ENCODE peak calls at places on chromosomes 1 and 21, in four cellular contexts. T is prostate gland, E is HL-60, F is uterus. W is an unnamed sample.

GRCh38 chr1:228066891-228067654 is 15.4 kb upstream of the ARF1 start:
- DNase-seq in T (no peak), E (no peak), F (no peak), W (no peak)

GRCh38 chr1:227945891-227946623 is 1.7 kb downstream of the WNT9A start:
- DNase-seq in T (peak), E (no peak), F (peak), W (peak)

GRCh38 chr1:175192111-175192629 is 406 bp downstream of the KIAA0040 start:
- DNase-seq in T (peak), E (no peak), F (peak), W (peak)

GRCh38 chr1:200317236-200317635 is 92.6 kb downstream of the ZNF281 start:
- DNase-seq in T (no peak), E (no peak), F (no peak), W (no peak)

GRCh38 chr1:76786232-76786631 is 81.0 kb upstream of the ST6GALNAC5 start:
- DNase-seq in T (no peak), E (no peak), F (no peak), W (peak)

GRCh38 chr21:18832950-18833349 is 429.4 kb upstream of the TMPRSS15 start:
- DNase-seq in T (no peak), E (no peak), F (no peak), W (peak)

GRCh38 chr1:17265162-17265561 is 16.3 kb downstream of the PADI3 start:
- DNase-seq in T (no peak), E (no peak), F (no peak), W (peak)

GRCh38 chr1:58768971-58769808 is 14.7 kb downstream of the JUN start:
- DNase-seq in T (peak), E (no peak), F (peak), W (peak)

GRCh38 chr1:160403244-160403643 is 2.9 kb downstream of the VANGL2 start:
- DNase-seq in T (no peak), E (no peak), F (no peak), W (no peak)

GRCh38 chr1:14571810-14572767 is 26.4 kb upstream of the KAZN start:
- DNase-seq in T (no peak), E (no peak), F (no peak), W (no peak)

GRCh38 chr21:17472167-17472566 is 40.7 kb upstream of the CXADR start:
- DNase-seq in T (peak), E (no peak), F (no peak), W (no peak)

GRCh38 chr21:17479606-17480005 is 33.2 kb upstream of the CXADR start:
- DNase-seq in T (no peak), E (no peak), F (no peak), W (no peak)

GRCh38 chr21:17472592-17473271 is 40.1 kb upstream of the CXADR start:
- DNase-seq in T (no peak), E (no peak), F (no peak), W (no peak)

GRCh38 chr21:17476006-17476405 is 36.8 kb upstream of the CXADR start:
- DNase-seq in T (no peak), E (no peak), F (no peak), W (no peak)
- TF ChIP-seq CTCF in T (no peak), E (no peak), F (no peak), W (no peak)

GRCh38 chr1:65260851-65261473 is 48.4 kb upstream of the DNAJC6 start:
- DNase-seq in T (no peak), E (no peak), F (no peak), W (peak)
- H3K4me3 ChIP-seq in T (no peak), E (no peak), F (no peak), W (no peak)

DNA sequence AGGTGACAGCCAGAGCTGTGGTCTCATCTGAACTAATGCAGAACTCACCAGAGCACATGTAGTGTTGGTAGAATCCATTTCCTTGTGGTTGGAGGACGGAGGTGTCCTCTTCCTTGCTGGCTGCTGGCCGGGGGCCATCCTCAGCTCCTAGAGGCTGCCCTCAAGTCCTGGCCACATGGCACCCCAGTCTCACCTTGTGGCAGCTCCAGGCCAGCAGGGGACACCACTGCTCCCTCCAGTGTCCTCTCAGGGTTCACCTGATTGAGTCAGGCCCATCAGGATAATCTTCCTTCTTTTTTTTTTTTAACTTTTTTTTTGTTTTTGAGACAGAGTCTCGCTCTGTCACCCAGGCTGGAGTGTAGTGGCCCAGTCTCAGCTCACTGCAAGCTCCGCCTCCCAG is 2.9 kb downstream of the KCNE1 start:
- DNase-seq in T (no peak), E (no peak), F (no peak), W (no peak)
- TF ChIP-seq CTCF in T (no peak), E (no peak), F (no peak), W (peak)

GRCh38 chr1:22877112-22877915 is 95.4 kb downstream of the LACTBL1 start:
- DNase-seq in T (no peak), E (no peak), F (no peak), W (no peak)
- H3K4me3 ChIP-seq in T (no peak), E (no peak), F (no peak), W (no peak)

DNA sequence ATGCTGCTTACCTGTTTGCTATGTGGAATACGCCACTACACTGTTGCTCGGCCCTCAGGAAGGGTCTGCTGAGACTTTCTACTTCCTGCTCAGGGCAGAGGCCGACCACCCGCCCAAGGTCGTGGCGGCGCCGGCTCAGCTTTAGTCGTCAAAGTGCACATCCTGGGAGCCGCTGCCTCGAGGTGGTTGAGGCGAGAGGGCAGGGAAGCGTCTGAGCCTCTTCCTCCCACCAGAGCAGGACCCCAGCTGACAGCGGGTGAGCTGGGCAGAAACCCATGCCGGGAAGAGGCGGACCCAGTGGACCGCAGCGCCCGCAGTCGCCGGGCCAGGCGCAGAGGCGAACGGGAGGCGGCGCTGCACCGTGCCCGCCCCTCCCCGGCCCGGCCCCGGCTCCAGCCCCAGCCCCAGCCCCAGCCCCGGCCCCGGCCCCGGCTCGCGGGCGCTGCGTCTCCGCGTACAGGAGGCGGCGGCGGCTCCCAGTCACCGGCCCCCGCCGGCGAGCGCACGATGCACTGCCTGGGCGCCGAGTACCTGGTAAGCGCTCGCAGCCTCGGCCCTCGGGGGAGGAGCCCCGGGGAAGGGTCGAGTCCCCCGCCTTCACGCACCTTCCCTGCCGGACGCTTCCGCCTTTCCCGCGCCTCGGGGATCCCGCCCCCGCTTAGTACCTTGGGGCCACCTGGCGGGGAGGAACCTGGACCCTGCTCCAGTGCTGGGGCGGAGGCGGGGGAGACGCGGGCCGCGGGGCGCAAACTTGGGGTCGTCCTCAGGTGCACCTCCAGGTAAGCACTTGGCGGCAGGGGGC is at the start of gene SLC44A3:
- DNase-seq in T (peak), E (no peak), F (no peak), W (peak)
- TF ChIP-seq CTCF in T (peak), E (no peak), F (peak), W (peak)

DNA sequence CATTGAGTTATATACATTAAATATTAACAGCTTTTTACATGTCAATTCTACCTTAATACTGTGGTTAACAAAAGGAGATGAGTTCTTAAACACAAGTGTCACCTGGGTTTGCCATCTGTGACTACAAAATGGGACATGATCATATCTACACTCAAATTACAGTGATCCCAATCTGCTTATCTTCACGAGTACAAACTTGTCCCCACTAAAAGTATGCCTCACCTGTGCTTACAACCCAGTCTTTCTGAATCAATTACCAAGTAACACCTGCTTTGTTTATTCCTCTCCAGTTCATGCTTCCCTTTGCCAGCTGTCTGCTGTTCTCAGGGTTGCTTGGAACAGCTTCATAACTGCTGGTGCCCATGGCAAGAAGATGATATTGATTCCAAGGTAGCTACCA is 8.8 kb downstream of the CD1E start:
- DNase-seq in T (no peak), E (no peak), F (no peak), W (no peak)
- H3K4me3 ChIP-seq in T (no peak), E (no peak), F (no peak), W (no peak)

DNA sequence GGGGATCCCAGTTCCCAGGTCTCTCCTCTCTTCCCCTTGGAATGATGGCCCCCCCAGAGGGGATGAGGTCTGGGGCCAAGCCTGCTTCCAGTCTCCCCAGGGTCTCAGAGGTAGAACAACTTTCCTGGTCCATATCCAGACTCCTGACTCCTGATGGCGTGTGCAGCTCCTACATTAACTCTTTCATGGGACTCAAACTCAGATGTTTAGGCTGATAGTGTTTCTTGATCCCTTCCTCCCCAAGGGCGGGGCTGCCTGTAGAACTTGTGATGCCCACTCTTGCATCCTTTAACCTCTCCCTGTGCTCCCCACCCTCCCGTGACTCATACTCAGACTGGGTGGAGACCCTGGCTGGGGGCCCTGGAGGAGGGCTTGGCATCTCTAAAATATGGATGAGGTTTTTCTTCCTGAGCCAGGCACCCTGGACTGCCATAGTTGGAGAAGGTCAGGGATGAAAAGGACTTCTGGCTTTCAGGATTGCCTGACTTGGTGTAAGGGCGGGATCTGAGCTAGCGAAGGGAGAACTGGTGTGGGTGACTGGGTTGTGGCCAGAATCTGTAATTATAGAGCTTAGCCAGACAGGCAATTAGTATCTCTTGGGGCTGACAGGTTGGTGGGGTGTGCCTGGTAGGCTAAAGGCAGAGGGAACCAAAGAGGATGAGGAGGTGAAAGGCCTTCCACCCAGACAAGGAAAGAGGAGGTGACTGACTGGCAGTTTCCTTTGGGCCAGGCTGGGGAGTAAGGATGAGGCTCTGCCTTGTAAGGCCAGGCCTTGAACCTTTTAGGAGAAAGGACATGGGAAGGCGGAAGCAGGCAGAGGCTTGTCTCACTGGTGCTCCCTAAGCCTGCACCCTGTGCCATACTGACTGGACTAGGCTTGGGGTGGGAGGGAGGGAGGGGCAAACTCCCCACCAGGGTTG is 1.5 kb downstream of the ATP8B2 start:
- DNase-seq in T (no peak), E (no peak), F (peak), W (peak)
- TF ChIP-seq CTCF in T (no peak), E (no peak), F (no peak), W (no peak)

W was measured in fibroblast of villous mesenchyme.